ENCODE peak calls at places on chromosomes 13 and 19, in five cellular contexts. One of them, this sample, is unnamed.

GRCh38 chr19:2494447-2495129 is 18.7 kb downstream of the GADD45B start:
- DNase-seq in anterior cingulate cortex: peak
- DNase-seq in Peyer's patch: peak
- DNase-seq in effector memory CD4-positive, alpha-beta T cell: peak
- DNase-seq in renal cortical epithelial cell: no peak
- DNase-seq in this sample: no peak

GRCh38 chr19:35560677-35561076 is 2.8 kb downstream of the ATP4A start:
- DNase-seq in Peyer's patch: no peak
- DNase-seq in effector memory CD4-positive, alpha-beta T cell: no peak
- DNase-seq in anterior cingulate cortex: no peak
- DNase-seq in renal cortical epithelial cell: no peak
- DNase-seq in this sample: no peak

GRCh38 chr13:45108716-45109706 is 11.3 kb upstream of the GTF2F2 start:
- DNase-seq in effector memory CD4-positive, alpha-beta T cell: no peak
- DNase-seq in anterior cingulate cortex: no peak
- DNase-seq in renal cortical epithelial cell: peak
- DNase-seq in Peyer's patch: peak
- DNase-seq in this sample: no peak

GRCh38 chr19:49014123-49014869 is 2.6 kb downstream of the LHB start:
- DNase-seq in renal cortical epithelial cell: no peak
- DNase-seq in Peyer's patch: no peak
- DNase-seq in effector memory CD4-positive, alpha-beta T cell: no peak
- DNase-seq in anterior cingulate cortex: no peak
- DNase-seq in this sample: no peak

GRCh38 chr19:4139614-4140236 is 13.7 kb upstream of the CREB3L3 start:
- DNase-seq in Peyer's patch: peak
- DNase-seq in effector memory CD4-positive, alpha-beta T cell: peak
- DNase-seq in anterior cingulate cortex: no peak
- DNase-seq in renal cortical epithelial cell: peak
- DNase-seq in this sample: no peak

GRCh38 chr19:45478454-45479238 is 10.8 kb downstream of the FOSB start:
- DNase-seq in anterior cingulate cortex: peak
- DNase-seq in Peyer's patch: peak
- DNase-seq in effector memory CD4-positive, alpha-beta T cell: peak
- DNase-seq in renal cortical epithelial cell: peak
- DNase-seq in this sample: peak

GRCh38 chr13:98721825-98722510 is 30.5 kb downstream of the SLC15A1 start:
- DNase-seq in renal cortical epithelial cell: no peak
- DNase-seq in Peyer's patch: no peak
- DNase-seq in anterior cingulate cortex: no peak
- DNase-seq in effector memory CD4-positive, alpha-beta T cell: no peak
- DNase-seq in this sample: no peak

GRCh38 chr19:8611391-8611883 is 922 bp upstream of the ADAMTS10 start:
- DNase-seq in anterior cingulate cortex: no peak
- DNase-seq in effector memory CD4-positive, alpha-beta T cell: no peak
- DNase-seq in renal cortical epithelial cell: no peak
- DNase-seq in Peyer's patch: no peak
- DNase-seq in this sample: no peak

GRCh38 chr13:51525567-51526165 is 58.6 kb upstream of the WDFY2 start:
- DNase-seq in effector memory CD4-positive, alpha-beta T cell: no peak
- DNase-seq in anterior cingulate cortex: no peak
- DNase-seq in Peyer's patch: no peak
- DNase-seq in renal cortical epithelial cell: no peak
- DNase-seq in this sample: no peak

GRCh38 chr19:2308114-2308556 is at the start of gene LINGO3:
- DNase-seq in effector memory CD4-positive, alpha-beta T cell: no peak
- DNase-seq in Peyer's patch: no peak
- DNase-seq in anterior cingulate cortex: no peak
- DNase-seq in renal cortical epithelial cell: no peak
- DNase-seq in this sample: no peak

GRCh38 chr13:53343345-53343744 is 314.7 kb downstream of the OLFM4 start:
- DNase-seq in Peyer's patch: no peak
- DNase-seq in anterior cingulate cortex: no peak
- DNase-seq in renal cortical epithelial cell: no peak
- DNase-seq in effector memory CD4-positive, alpha-beta T cell: no peak
- DNase-seq in this sample: peak

GRCh38 chr19:47004012-47004465 is 15.6 kb upstream of the NPAS1 start:
- DNase-seq in anterior cingulate cortex: no peak
- DNase-seq in effector memory CD4-positive, alpha-beta T cell: no peak
- DNase-seq in Peyer's patch: no peak
- DNase-seq in renal cortical epithelial cell: no peak
- DNase-seq in this sample: no peak

GRCh38 chr19:52227196-52227940 is 37.5 kb downstream of the PPP2R1A start:
- DNase-seq in anterior cingulate cortex: no peak
- DNase-seq in effector memory CD4-positive, alpha-beta T cell: no peak
- DNase-seq in Peyer's patch: no peak
- DNase-seq in renal cortical epithelial cell: no peak
- DNase-seq in this sample: no peak

GRCh38 chr19:52197964-52198363 is 8.1 kb downstream of the PPP2R1A start:
- DNase-seq in Peyer's patch: no peak
- DNase-seq in effector memory CD4-positive, alpha-beta T cell: no peak
- DNase-seq in renal cortical epithelial cell: no peak
- DNase-seq in anterior cingulate cortex: no peak
- DNase-seq in this sample: no peak

GRCh38 chr19:33387351-33388230 is 14.1 kb downstream of the CEBPG start:
- DNase-seq in anterior cingulate cortex: no peak
- DNase-seq in renal cortical epithelial cell: no peak
- DNase-seq in Peyer's patch: peak
- DNase-seq in effector memory CD4-positive, alpha-beta T cell: no peak
- DNase-seq in this sample: no peak

GRCh38 chr19:12597594-12597993 is 13.0 kb downstream of the ZNF490 start:
- DNase-seq in renal cortical epithelial cell: no peak
- DNase-seq in effector memory CD4-positive, alpha-beta T cell: no peak
- DNase-seq in anterior cingulate cortex: no peak
- DNase-seq in Peyer's patch: peak
- DNase-seq in this sample: no peak

GRCh38 chr13:101018720-101019119 is 344.1 kb upstream of the TMTC4 start:
- DNase-seq in effector memory CD4-positive, alpha-beta T cell: no peak
- DNase-seq in renal cortical epithelial cell: peak
- DNase-seq in Peyer's patch: no peak
- DNase-seq in anterior cingulate cortex: no peak
- DNase-seq in this sample: no peak

GRCh38 chr13:106471957-106472543 is 63.4 kb downstream of the EFNB2 start:
- DNase-seq in Peyer's patch: peak
- DNase-seq in anterior cingulate cortex: no peak
- DNase-seq in renal cortical epithelial cell: peak
- DNase-seq in effector memory CD4-positive, alpha-beta T cell: no peak
- DNase-seq in this sample: no peak

GRCh38 chr13:43516401-43516826 is 270.4 kb downstream of the ENOX1 start:
- DNase-seq in renal cortical epithelial cell: peak
- DNase-seq in effector memory CD4-positive, alpha-beta T cell: no peak
- DNase-seq in Peyer's patch: no peak
- DNase-seq in anterior cingulate cortex: no peak
- DNase-seq in this sample: no peak

GRCh38 chr19:6979341-6979740 is 41.9 kb downstream of the MBD3L2B start:
- DNase-seq in Peyer's patch: no peak
- DNase-seq in effector memory CD4-positive, alpha-beta T cell: no peak
- DNase-seq in anterior cingulate cortex: no peak
- DNase-seq in renal cortical epithelial cell: no peak
- DNase-seq in this sample: no peak

GRCh38 chr19:17487240-17488121 is 17.2 kb downstream of the SLC27A1 start:
- DNase-seq in effector memory CD4-positive, alpha-beta T cell: no peak
- DNase-seq in renal cortical epithelial cell: no peak
- DNase-seq in anterior cingulate cortex: no peak
- DNase-seq in Peyer's patch: no peak
- DNase-seq in this sample: no peak

GRCh38 chr19:38264486-38265212 is at the start of gene SPINT2:
- DNase-seq in effector memory CD4-positive, alpha-beta T cell: peak
- DNase-seq in renal cortical epithelial cell: no peak
- DNase-seq in anterior cingulate cortex: no peak
- DNase-seq in Peyer's patch: no peak
- DNase-seq in this sample: peak

GRCh38 chr13:91805605-91806004 is 407.2 kb downstream of the GPC5 start:
- DNase-seq in effector memory CD4-positive, alpha-beta T cell: no peak
- DNase-seq in anterior cingulate cortex: no peak
- DNase-seq in renal cortical epithelial cell: peak
- DNase-seq in Peyer's patch: no peak
- DNase-seq in this sample: no peak

GRCh38 chr13:48400820-48401219 is 12.1 kb downstream of the LPAR6 start:
- DNase-seq in renal cortical epithelial cell: peak
- DNase-seq in Peyer's patch: no peak
- DNase-seq in effector memory CD4-positive, alpha-beta T cell: no peak
- DNase-seq in anterior cingulate cortex: no peak
- DNase-seq in this sample: no peak

This sample was measured in NCI-H2107.